ENCODE peak calls at places on chromosomes 13 and 19, in five cellular contexts. P is left ventricle myocardium inferior, Z is thyroid gland, N is heart left ventricle, K is heart right ventricle. C is an unnamed sample. For H3K4me1, the result is how much of the 10 kb centered on the place peaks cover.

GRCh38 chr13:31631716-31632115 is 107.6 kb upstream of the RXFP2 start:
- DNase-seq in P (no peak), Z (no peak), N (no peak), K (no peak), C (no peak)

GRCh38 chr19:48290923-48291700 is 21.2 kb downstream of the ZNF114 start:
- DNase-seq in P (peak), Z (peak), N (peak), K (peak), C (peak)

GRCh38 chr13:84641491-84641890 is 759.2 kb upstream of the SLITRK1 start:
- DNase-seq in P (no peak), Z (no peak), N (no peak), K (no peak), C (no peak)

GRCh38 chr13:34340534-34340933 is 522.6 kb downstream of the RFC3 start:
- DNase-seq in P (no peak), Z (no peak), N (no peak), K (no peak), C (no peak)

GRCh38 chr13:33550885-33551284 is 265.3 kb upstream of the STARD13 start:
- DNase-seq in P (no peak), Z (no peak), N (no peak), K (no peak), C (no peak)

GRCh38 chr19:54653181-54653809 is 9.5 kb upstream of the LILRB4 start:
- DNase-seq in P (no peak), Z (no peak), N (no peak), K (no peak), C (no peak)

GRCh38 chr19:51702103-51702753 is 9.1 kb downstream of the SPACA6 start:
- DNase-seq in P (peak), Z (peak), N (peak), K (peak), C (peak)

GRCh38 chr13:22945321-22946226 is 235.2 kb upstream of the SGCG start:
- DNase-seq in P (no peak), Z (no peak), N (no peak), K (no peak), C (no peak)

GRCh38 chr13:29693297-29693945 is 97.9 kb upstream of the SLC7A1 start:
- DNase-seq in P (no peak), Z (peak), N (no peak), K (no peak), C (no peak)

GRCh38 chr19:55210120-55210493 is 806 bp upstream of the PTPRH start:
- DNase-seq in P (no peak), Z (no peak), N (no peak), K (no peak), C (no peak)

GRCh38 chr13:28584873-28585317 is 74.0 kb upstream of the POMP start:
- DNase-seq in P (no peak), Z (no peak), N (no peak), K (no peak), C (no peak)

GRCh38 chr19:39946532-39946931 is 12.1 kb upstream of the FCGBP start:
- DNase-seq in P (no peak), Z (no peak), N (no peak), K (no peak), C (no peak)

GRCh38 chr13:111974065-111974640 is 92.8 kb upstream of the SOX1 start:
- DNase-seq in P (no peak), Z (no peak), N (no peak), K (no peak), C (no peak)

GRCh38 chr19:13861392-13861713 is 15.6 kb upstream of the NANOS3 start:
- DNase-seq in P (no peak), Z (no peak), N (peak), K (no peak), C (no peak)

GRCh38 chr13:76969488-76970365 is 21.4 kb downstream of the ACOD1 start:
- DNase-seq in P (no peak), Z (no peak), N (no peak), K (no peak), C (no peak)

GRCh38 chr19:4130635-4131438 is 6.9 kb upstream of the MAP2K2 start:
- DNase-seq in P (no peak), Z (no peak), N (no peak), K (no peak), C (no peak)

GRCh38 chr19:18789883-18790565 is 1.1 kb downstream of the COMP start:
- DNase-seq in P (no peak), Z (peak), N (no peak), K (no peak), C (no peak)

GRCh38 chr13:25455146-25455545 is 83.4 kb downstream of the ATP8A2 start:
- DNase-seq in P (no peak), Z (peak), N (no peak), K (no peak), C (no peak)

GRCh38 chr19:38032151-38032550 is 125.1 kb downstream of the SIPA1L3 start:
- DNase-seq in P (no peak), Z (no peak), N (no peak), K (no peak), C (no peak)

GRCh38 chr13:43085545-43085944 is 62.2 kb downstream of the DNAJC15 start:
- DNase-seq in P (no peak), Z (no peak), N (no peak), K (no peak), C (peak)

GRCh38 chr13:43083750-43084149 is 60.4 kb downstream of the DNAJC15 start:
- DNase-seq in P (no peak), Z (no peak), N (no peak), K (no peak), C (no peak)

GRCh38 chr13:43089912-43090498 is 66.6 kb downstream of the DNAJC15 start:
- DNase-seq in P (no peak), Z (no peak), N (no peak), K (no peak), C (no peak)

GRCh38 chr13:43087960-43088580 is 64.7 kb downstream of the DNAJC15 start:
- DNase-seq in P (no peak), Z (no peak), N (no peak), K (no peak), C (no peak)
- H3K4me3 ChIP-seq in P (peak), Z (no peak), N (peak), K (peak), C (peak)

GRCh38 chr13:35549481-35549880 is 73.0 kb upstream of the MAB21L1 start:
- DNase-seq in P (no peak), Z (no peak), N (no peak), K (no peak), C (no peak)

GRCh38 chr13:35552172-35552844 is 75.8 kb upstream of the MAB21L1 start:
- DNase-seq in P (no peak), Z (no peak), N (no peak), K (no peak), C (no peak)

DNA sequence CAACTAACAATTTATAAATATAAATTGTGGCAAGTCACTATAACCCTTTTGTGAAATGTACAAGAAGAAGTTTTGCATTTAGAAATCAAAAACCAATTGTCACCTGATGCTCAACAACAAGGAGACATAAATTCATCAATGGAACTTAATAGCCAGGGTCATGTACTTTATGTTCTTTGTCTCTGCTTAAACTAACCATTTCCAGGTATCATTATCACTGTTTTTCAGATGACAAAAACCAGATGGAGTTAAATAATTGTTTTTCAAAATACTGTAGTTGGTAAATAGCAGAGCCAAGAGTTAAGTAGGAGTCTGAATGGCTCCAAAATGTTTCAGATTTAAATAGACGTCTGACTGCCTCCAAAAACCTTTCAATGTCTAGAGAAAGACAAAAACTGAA is 72.3 kb upstream of the MAB21L1 start:
- DNase-seq in P (no peak), Z (no peak), N (no peak), K (no peak), C (no peak)
- H3K4me1 ChIP-seq in P (under half), Z (under half), N (under half), K (under half), C (under half)

GRCh38 chr19:10291554-10292205 is 1.9 kb downstream of the ICAM5 start:
- DNase-seq in P (no peak), Z (no peak), N (no peak), K (no peak), C (no peak)
- H3K4me3 ChIP-seq in P (peak), Z (peak), N (peak), K (peak), C (peak)

GRCh38 chr13:51628059-51628852 is 44.0 kb downstream of the WDFY2 start:
- DNase-seq in P (no peak), Z (no peak), N (no peak), K (no peak), C (no peak)
- H3K4me1 ChIP-seq in P (half or more), Z (under half), N (under half), K (under half), C (under half)

DNA sequence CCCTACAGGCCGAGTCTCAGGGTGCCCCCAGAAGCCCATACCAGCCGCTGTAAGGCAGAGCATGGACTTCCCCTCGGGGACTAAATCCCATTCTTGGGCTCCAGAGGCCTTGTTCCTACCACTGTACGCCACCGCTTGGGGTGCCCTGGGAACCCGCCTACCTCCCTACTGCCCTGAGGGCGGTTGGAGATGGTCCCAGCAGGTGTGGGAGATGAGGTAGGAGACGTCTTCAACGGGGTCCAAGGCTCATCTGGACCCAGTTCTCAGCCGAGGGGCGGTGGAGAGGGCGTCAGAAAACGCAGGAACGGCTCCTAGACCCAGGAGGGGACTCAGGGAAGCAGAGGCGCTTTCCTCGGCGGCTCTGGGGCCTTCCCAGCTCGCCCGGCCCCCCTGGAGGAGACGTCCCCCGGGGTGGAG is 833 bp upstream of the ZIK1 start:
- DNase-seq in P (peak), Z (no peak), N (no peak), K (no peak), C (no peak)
- H3K4me3 ChIP-seq in P (peak), Z (peak), N (peak), K (peak), C (peak)

GRCh38 chr13:69591437-69591836 is 516.2 kb upstream of the ATXN8OS start:
- DNase-seq in P (no peak), Z (no peak), N (no peak), K (no peak), C (no peak)

GRCh38 chr13:69580255-69580654 is 527.4 kb upstream of the ATXN8OS start:
- DNase-seq in P (no peak), Z (no peak), N (no peak), K (no peak), C (no peak)

GRCh38 chr13:69589531-69589930 is 518.1 kb upstream of the ATXN8OS start:
- DNase-seq in P (no peak), Z (no peak), N (no peak), K (no peak), C (no peak)

DNA sequence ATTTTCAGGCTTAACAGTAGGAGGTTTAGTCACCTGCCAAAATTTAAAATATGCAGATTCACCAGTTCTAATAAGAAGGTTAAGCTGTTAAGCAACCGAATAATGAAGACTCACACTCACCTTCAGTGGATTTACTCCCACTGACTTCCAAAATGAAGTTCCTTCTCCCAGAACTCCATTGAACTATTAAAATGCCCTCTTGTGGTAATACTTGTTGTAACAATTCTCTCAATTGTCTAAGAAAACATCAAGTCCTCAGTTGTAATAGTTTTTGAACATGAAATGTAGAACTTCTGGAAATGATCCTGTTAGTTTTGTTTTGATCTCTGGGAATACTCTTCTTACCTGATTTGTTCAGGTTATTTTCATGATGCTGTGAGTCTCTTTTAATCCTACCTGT is 522.0 kb upstream of the ATXN8OS start:
- DNase-seq in P (no peak), Z (no peak), N (no peak), K (no peak), C (no peak)
- H3K4me1 ChIP-seq in P (under half), Z (under half), N (under half), K (under half), C (under half)

C was measured in CD4-positive, alpha-beta memory T cell.